ENCODE peak calls at places on chromosome 20, in seven cellular contexts. One of them, this sample, is unnamed.

GRCh38 chr20:11917663-11918062 is at the start of gene BTBD3:
- DNase-seq in IMR-90: peak
- DNase-seq in sigmoid colon: peak
- DNase-seq in adrenal gland: peak
- DNase-seq in GM12891: no peak
- DNase-seq in uterus: peak
- DNase-seq in body of pancreas: peak
- DNase-seq in this sample: no peak

GRCh38 chr20:58597021-58597940 is 53.8 kb upstream of the STX16 start:
- DNase-seq in IMR-90: no peak
- DNase-seq in sigmoid colon: peak
- DNase-seq in adrenal gland: no peak
- DNase-seq in GM12891: no peak
- DNase-seq in uterus: peak
- DNase-seq in body of pancreas: no peak
- DNase-seq in this sample: no peak

GRCh38 chr20:62515280-62515679 is 39.5 kb upstream of the GATA5 start:
- DNase-seq in IMR-90: no peak
- DNase-seq in sigmoid colon: no peak
- DNase-seq in adrenal gland: no peak
- DNase-seq in GM12891: no peak
- DNase-seq in uterus: no peak
- DNase-seq in body of pancreas: no peak
- DNase-seq in this sample: no peak

GRCh38 chr20:55919319-55919718 is 86.0 kb downstream of the CBLN4 start:
- DNase-seq in IMR-90: no peak
- DNase-seq in sigmoid colon: no peak
- DNase-seq in adrenal gland: no peak
- DNase-seq in GM12891: no peak
- DNase-seq in uterus: no peak
- DNase-seq in body of pancreas: no peak
- DNase-seq in this sample: no peak

GRCh38 chr20:37581246-37581645 is 53.6 kb upstream of the BLCAP start:
- DNase-seq in IMR-90: no peak
- DNase-seq in sigmoid colon: no peak
- DNase-seq in adrenal gland: no peak
- DNase-seq in GM12891: no peak
- DNase-seq in uterus: no peak
- DNase-seq in body of pancreas: no peak
- DNase-seq in this sample: no peak

GRCh38 chr20:22775671-22776139 is 191.3 kb upstream of the FOXA2 start:
- DNase-seq in IMR-90: peak
- DNase-seq in sigmoid colon: no peak
- DNase-seq in adrenal gland: peak
- DNase-seq in GM12891: no peak
- DNase-seq in uterus: no peak
- DNase-seq in body of pancreas: no peak
- DNase-seq in this sample: no peak

GRCh38 chr20:44053046-44053445 is 133.9 kb downstream of the JPH2 start:
- DNase-seq in IMR-90: no peak
- DNase-seq in sigmoid colon: no peak
- DNase-seq in adrenal gland: no peak
- DNase-seq in GM12891: no peak
- DNase-seq in uterus: no peak
- DNase-seq in body of pancreas: no peak
- DNase-seq in this sample: no peak

GRCh38 chr20:63753381-63753780 is 13.8 kb downstream of the SLC2A4RG start:
- DNase-seq in IMR-90: no peak
- DNase-seq in sigmoid colon: no peak
- DNase-seq in adrenal gland: no peak
- DNase-seq in GM12891: no peak
- DNase-seq in uterus: no peak
- DNase-seq in body of pancreas: no peak
- DNase-seq in this sample: no peak

GRCh38 chr20:1802385-1803215 is 92.6 kb upstream of the SIRPA start:
- DNase-seq in IMR-90: peak
- DNase-seq in sigmoid colon: peak
- DNase-seq in adrenal gland: peak
- DNase-seq in GM12891: peak
- DNase-seq in uterus: no peak
- DNase-seq in body of pancreas: peak
- DNase-seq in this sample: peak

GRCh38 chr20:10553326-10553984 is 118.3 kb downstream of the SLX4IP start:
- DNase-seq in IMR-90: peak
- DNase-seq in sigmoid colon: peak
- DNase-seq in adrenal gland: peak
- DNase-seq in GM12891: no peak
- DNase-seq in uterus: peak
- DNase-seq in body of pancreas: peak
- DNase-seq in this sample: no peak

GRCh38 chr20:23050847-23051627 is 1.6 kb upstream of the THBD start:
- DNase-seq in IMR-90: peak
- DNase-seq in sigmoid colon: peak
- DNase-seq in adrenal gland: peak
- DNase-seq in GM12891: peak
- DNase-seq in uterus: peak
- DNase-seq in body of pancreas: peak
- DNase-seq in this sample: peak

GRCh38 chr20:8082025-8082424 is 50.0 kb upstream of the PLCB1 start:
- DNase-seq in IMR-90: no peak
- DNase-seq in sigmoid colon: no peak
- DNase-seq in adrenal gland: no peak
- DNase-seq in GM12891: no peak
- DNase-seq in uterus: no peak
- DNase-seq in body of pancreas: no peak
- DNase-seq in this sample: no peak

GRCh38 chr20:44097521-44098255 is 89.3 kb downstream of the JPH2 start:
- DNase-seq in IMR-90: peak
- DNase-seq in sigmoid colon: peak
- DNase-seq in adrenal gland: no peak
- DNase-seq in GM12891: no peak
- DNase-seq in uterus: no peak
- DNase-seq in body of pancreas: no peak
- DNase-seq in this sample: no peak

GRCh38 chr20:33676652-33677645 is 2.7 kb upstream of the NECAB3 start:
- DNase-seq in IMR-90: no peak
- DNase-seq in sigmoid colon: no peak
- DNase-seq in adrenal gland: no peak
- DNase-seq in GM12891: no peak
- DNase-seq in uterus: peak
- DNase-seq in body of pancreas: no peak
- DNase-seq in this sample: no peak

GRCh38 chr20:19440660-19441527 is 228.5 kb downstream of the SLC24A3 start:
- DNase-seq in IMR-90: no peak
- DNase-seq in sigmoid colon: peak
- DNase-seq in adrenal gland: no peak
- DNase-seq in GM12891: no peak
- DNase-seq in uterus: no peak
- DNase-seq in body of pancreas: no peak
- DNase-seq in this sample: no peak

GRCh38 chr20:3238616-3239025 is 369 bp downstream of the SLC4A11 start:
- DNase-seq in IMR-90: no peak
- DNase-seq in sigmoid colon: no peak
- DNase-seq in adrenal gland: peak
- DNase-seq in GM12891: peak
- DNase-seq in uterus: no peak
- DNase-seq in body of pancreas: peak
- DNase-seq in this sample: peak

GRCh38 chr20:63071541-63072181 is 64.9 kb upstream of the BHLHE23 start:
- DNase-seq in IMR-90: peak
- DNase-seq in sigmoid colon: peak
- DNase-seq in adrenal gland: no peak
- DNase-seq in GM12891: no peak
- DNase-seq in uterus: no peak
- DNase-seq in body of pancreas: no peak
- DNase-seq in this sample: peak

GRCh38 chr20:57290178-57290484 is 23.7 kb upstream of the BMP7 start:
- DNase-seq in IMR-90: no peak
- DNase-seq in sigmoid colon: no peak
- DNase-seq in adrenal gland: no peak
- DNase-seq in GM12891: no peak
- DNase-seq in uterus: no peak
- DNase-seq in body of pancreas: no peak
- DNase-seq in this sample: no peak

GRCh38 chr20:44370639-44371218 is 15.2 kb downstream of the HNF4A start:
- DNase-seq in IMR-90: no peak
- DNase-seq in sigmoid colon: no peak
- DNase-seq in adrenal gland: no peak
- DNase-seq in GM12891: no peak
- DNase-seq in uterus: no peak
- DNase-seq in body of pancreas: peak
- DNase-seq in this sample: no peak

GRCh38 chr20:52054123-52054522 is 137.5 kb downstream of the ZFP64 start:
- DNase-seq in IMR-90: no peak
- DNase-seq in sigmoid colon: no peak
- DNase-seq in adrenal gland: no peak
- DNase-seq in GM12891: no peak
- DNase-seq in uterus: no peak
- DNase-seq in body of pancreas: no peak
- DNase-seq in this sample: no peak

GRCh38 chr20:44646023-44646640 is 5.4 kb downstream of the ADA start:
- DNase-seq in IMR-90: peak
- DNase-seq in sigmoid colon: no peak
- DNase-seq in adrenal gland: no peak
- DNase-seq in GM12891: no peak
- DNase-seq in uterus: no peak
- DNase-seq in body of pancreas: no peak
- DNase-seq in this sample: no peak

GRCh38 chr20:7930386-7930785 is 9.9 kb downstream of the HAO1 start:
- DNase-seq in IMR-90: no peak
- DNase-seq in sigmoid colon: no peak
- DNase-seq in adrenal gland: no peak
- DNase-seq in GM12891: no peak
- DNase-seq in uterus: no peak
- DNase-seq in body of pancreas: no peak
- DNase-seq in this sample: no peak

GRCh38 chr20:8291200-8291599 is 159.1 kb downstream of the PLCB1 start:
- DNase-seq in IMR-90: no peak
- DNase-seq in sigmoid colon: no peak
- DNase-seq in adrenal gland: no peak
- DNase-seq in GM12891: no peak
- DNase-seq in uterus: no peak
- DNase-seq in body of pancreas: no peak
- DNase-seq in this sample: no peak

GRCh38 chr20:5039255-5039657 is 37.9 kb upstream of the SLC23A2 start:
- DNase-seq in IMR-90: no peak
- DNase-seq in sigmoid colon: no peak
- DNase-seq in adrenal gland: no peak
- DNase-seq in GM12891: no peak
- DNase-seq in uterus: no peak
- DNase-seq in body of pancreas: no peak
- DNase-seq in this sample: no peak

GRCh38 chr20:16351415-16351814 is 221.8 kb downstream of the KIF16B start:
- DNase-seq in IMR-90: no peak
- DNase-seq in sigmoid colon: no peak
- DNase-seq in adrenal gland: no peak
- DNase-seq in GM12891: no peak
- DNase-seq in uterus: no peak
- DNase-seq in body of pancreas: peak
- DNase-seq in this sample: no peak

GRCh38 chr20:45934046-45934586 is 367 bp upstream of the PCIF1 start:
- DNase-seq in IMR-90: peak
- DNase-seq in sigmoid colon: peak
- DNase-seq in adrenal gland: no peak
- DNase-seq in GM12891: no peak
- DNase-seq in uterus: no peak
- DNase-seq in body of pancreas: peak
- DNase-seq in this sample: peak

GRCh38 chr20:63977392-63978276 is 1.8 kb downstream of the SAMD10 start:
- DNase-seq in IMR-90: peak
- DNase-seq in sigmoid colon: peak
- DNase-seq in adrenal gland: no peak
- DNase-seq in GM12891: no peak
- DNase-seq in uterus: no peak
- DNase-seq in body of pancreas: no peak
- DNase-seq in this sample: peak

DNA sequence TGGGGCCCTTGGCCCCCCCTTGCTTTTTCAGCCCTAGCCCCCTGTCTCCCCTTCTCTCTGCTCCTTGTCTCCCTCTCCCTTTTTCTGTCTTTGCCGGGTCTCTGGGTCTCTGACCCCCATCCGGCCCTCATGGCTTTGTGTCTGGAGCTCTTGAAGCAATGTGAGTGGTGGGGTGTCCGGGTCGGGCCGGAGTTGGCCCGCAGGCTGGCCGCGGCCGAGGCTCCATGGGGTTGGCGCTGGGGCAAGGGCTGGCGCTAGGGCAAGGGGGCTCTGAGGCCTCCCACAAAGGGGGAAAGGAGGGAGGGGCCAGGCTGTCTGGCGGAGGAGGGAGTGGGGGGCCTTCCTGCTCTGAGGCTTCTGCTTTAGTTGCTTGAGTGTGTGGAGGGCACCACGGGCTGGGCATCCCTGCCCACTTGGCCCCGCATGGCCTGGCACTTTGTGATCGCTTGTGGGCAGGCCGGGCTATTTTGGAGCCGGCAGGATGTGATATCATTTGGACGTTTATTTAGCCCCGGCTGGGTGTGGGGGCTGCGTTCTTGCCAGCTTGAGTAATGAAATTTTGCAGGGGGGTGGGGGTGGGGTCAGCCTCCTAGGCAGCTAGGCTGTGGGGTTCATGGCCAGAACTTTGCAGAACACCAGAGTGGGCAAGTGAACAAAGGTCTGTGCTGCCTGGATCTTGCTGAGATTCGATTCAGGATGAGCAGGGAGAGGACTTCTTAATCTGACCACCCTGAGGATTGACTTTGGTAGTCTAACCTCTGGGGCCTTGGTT is 78.7 kb upstream of the MYL9 start:
- DNase-seq in IMR-90: peak
- DNase-seq in sigmoid colon: peak
- DNase-seq in adrenal gland: peak
- DNase-seq in GM12891: no peak
- DNase-seq in uterus: peak
- DNase-seq in body of pancreas: peak
- DNase-seq in this sample: no peak
- TF ChIP-seq POLR2A in IMR-90: peak
- TF ChIP-seq POLR2A in sigmoid colon: no peak
- TF ChIP-seq POLR2A in adrenal gland: peak
- TF ChIP-seq POLR2A in GM12891: no peak
- TF ChIP-seq POLR2A in uterus: peak
- TF ChIP-seq POLR2A in body of pancreas: peak
- TF ChIP-seq POLR2A in this sample: peak

GRCh38 chr20:48829940-48830339 is 2.1 kb upstream of the PREX1 start:
- DNase-seq in IMR-90: no peak
- DNase-seq in sigmoid colon: no peak
- DNase-seq in adrenal gland: no peak
- DNase-seq in GM12891: no peak
- DNase-seq in uterus: no peak
- DNase-seq in body of pancreas: no peak
- DNase-seq in this sample: no peak
- TF ChIP-seq POLR2A in IMR-90: no peak
- TF ChIP-seq POLR2A in sigmoid colon: no peak
- TF ChIP-seq POLR2A in adrenal gland: no peak
- TF ChIP-seq POLR2A in GM12891: no peak
- TF ChIP-seq POLR2A in uterus: no peak
- TF ChIP-seq POLR2A in body of pancreas: no peak
- TF ChIP-seq POLR2A in this sample: no peak

GRCh38 chr20:49889245-49889942 is 25.9 kb downstream of the SPATA2 start:
- DNase-seq in IMR-90: no peak
- DNase-seq in sigmoid colon: peak
- DNase-seq in adrenal gland: no peak
- DNase-seq in GM12891: no peak
- DNase-seq in uterus: no peak
- DNase-seq in body of pancreas: peak
- DNase-seq in this sample: no peak
- TF ChIP-seq POLR2A in IMR-90: no peak
- TF ChIP-seq POLR2A in sigmoid colon: no peak
- TF ChIP-seq POLR2A in adrenal gland: no peak
- TF ChIP-seq POLR2A in GM12891: no peak
- TF ChIP-seq POLR2A in uterus: no peak
- TF ChIP-seq POLR2A in body of pancreas: no peak
- TF ChIP-seq POLR2A in this sample: no peak

GRCh38 chr20:53597521-53598120 is 4.0 kb upstream of the ZNF217 start:
- DNase-seq in IMR-90: no peak
- DNase-seq in sigmoid colon: no peak
- DNase-seq in adrenal gland: no peak
- DNase-seq in GM12891: no peak
- DNase-seq in uterus: no peak
- DNase-seq in body of pancreas: no peak
- DNase-seq in this sample: no peak
- TF ChIP-seq POLR2A in IMR-90: no peak
- TF ChIP-seq POLR2A in sigmoid colon: no peak
- TF ChIP-seq POLR2A in adrenal gland: no peak
- TF ChIP-seq POLR2A in GM12891: no peak
- TF ChIP-seq POLR2A in uterus: no peak
- TF ChIP-seq POLR2A in body of pancreas: peak
- TF ChIP-seq POLR2A in this sample: no peak